ENCODE peak calls at places on chromosomes 5 and 9, in four cellular contexts. X, N, J and D are unnamed samples.

GRCh38 chr5:43305948-43306563 is 7.2 kb downstream of the HMGCS1 start:
- DNase-seq in X (no peak), N (peak; percentile 75), J (no peak), D (no peak)

GRCh38 chr5:174335682-174336364 is 290.3 kb downstream of the NSG2 start:
- DNase-seq in X (no peak), J (no peak), N (no peak), D (no peak)

GRCh38 chr5:56123531-56124243 is 109.4 kb downstream of the ANKRD55 start:
- DNase-seq in X (peak; percentile 57), N (peak; percentile 100), J (peak; percentile 31), D (peak; percentile 57)

GRCh38 chr9:70021026-70021571 is 22.5 kb upstream of the MAMDC2 start:
- DNase-seq in X (no peak), J (no peak), N (peak; percentile 84), D (no peak)

GRCh38 chr9:4346111-4346510 is 46.2 kb upstream of the GLIS3 start:
- DNase-seq in N (no peak), X (no peak), J (no peak), D (no peak)

GRCh38 chr5:176794509-176794908 is 15.8 kb upstream of the UNC5A start:
- DNase-seq in J (no peak), X (no peak), N (no peak), D (no peak)

GRCh38 chr5:159518361-159518760 is 188.1 kb upstream of the IL12B start:
- DNase-seq in J (no peak), X (no peak), N (no peak), D (no peak)

GRCh38 chr9:87883990-87884389 is 1.3 kb downstream of the SPATA31E1 start:
- DNase-seq in N (no peak), J (no peak), X (no peak), D (peak; percentile 73)

GRCh38 chr9:83538890-83539238 is 663 bp upstream of the FRMD3 start:
- DNase-seq in X (no peak), N (no peak), J (no peak), D (no peak)

GRCh38 chr5:149240354-149240998 is 31.2 kb upstream of the AFAP1L1 start:
- DNase-seq in J (no peak), N (no peak), X (no peak), D (no peak)

GRCh38 chr5:78726556-78726955 is 78.0 kb upstream of the LHFPL2 start:
- DNase-seq in X (no peak), J (no peak), N (no peak), D (no peak)

GRCh38 chr5:137747848-137748247 is 6.3 kb downstream of the HNRNPA0 start:
- DNase-seq in X (no peak), N (no peak), J (no peak), D (no peak)

GRCh38 chr5:135644196-135644766 is 65.5 kb upstream of the CXCL14 start:
- DNase-seq in N (no peak), J (no peak), X (no peak), D (no peak)

GRCh38 chr5:3145641-3146040 is 394.2 kb upstream of the IRX2 start:
- DNase-seq in N (no peak), X (no peak), J (no peak), D (no peak)

GRCh38 chr5:149497357-149497756 is 53.9 kb downstream of the CSNK1A1 start:
- DNase-seq in X (no peak), J (no peak), N (peak; percentile 90), D (no peak)

GRCh38 chr5:170444181-170444580 is 55.0 kb upstream of the KCNMB1 start:
- DNase-seq in J (no peak), N (no peak), X (no peak), D (no peak)

GRCh38 chr9:13141629-13142028 is 137.9 kb downstream of the MPDZ start:
- DNase-seq in J (no peak), N (no peak), X (no peak), D (no peak)

GRCh38 chr9:132486706-132487350 is 76.8 kb downstream of the CFAP77 start:
- DNase-seq in N (no peak), J (no peak), X (no peak), D (no peak)

GRCh38 chr9:79489241-79490000 is 82.3 kb upstream of the TLE4 start:
- DNase-seq in N (peak; percentile 74), X (no peak), J (no peak), D (no peak)

GRCh38 chr5:145752947-145753346 is 82.2 kb downstream of the PRELID2 start:
- DNase-seq in X (no peak), J (no peak), N (no peak), D (no peak)

GRCh38 chr5:84729326-84729725 is 344.6 kb upstream of the EDIL3 start:
- DNase-seq in N (peak; percentile 8), X (no peak), J (no peak), D (no peak)

GRCh38 chr9:7145361-7146069 is 387.7 kb downstream of the KDM4C start:
- DNase-seq in N (peak; percentile 64), J (no peak), X (no peak), D (no peak)
- H2BK12ac ChIP-seq in N (peak overlapping the region; percentile 45), J (no peak overlapping the region), X (no peak overlapping the region), D (no peak overlapping the region)

GRCh38 chr9:26537211-26537610 is 355.4 kb downstream of the CAAP1 start:
- DNase-seq in N (no peak), J (no peak), X (no peak), D (no peak)
- H2AFZ ChIP-seq in N (no peak overlapping the region), J (peak overlapping the region; percentile 8), X (peak overlapping the region; percentile 48), D (no peak overlapping the region)

GRCh38 chr5:140553657-140554056 is 3.6 kb downstream of the SRA1 start:
- DNase-seq in X (no peak), J (no peak), N (peak; percentile 44), D (no peak)
- H2BK15ac ChIP-seq in X (no peak overlapping the region), J (no peak overlapping the region), N (no peak overlapping the region), D (no peak overlapping the region)

DNA sequence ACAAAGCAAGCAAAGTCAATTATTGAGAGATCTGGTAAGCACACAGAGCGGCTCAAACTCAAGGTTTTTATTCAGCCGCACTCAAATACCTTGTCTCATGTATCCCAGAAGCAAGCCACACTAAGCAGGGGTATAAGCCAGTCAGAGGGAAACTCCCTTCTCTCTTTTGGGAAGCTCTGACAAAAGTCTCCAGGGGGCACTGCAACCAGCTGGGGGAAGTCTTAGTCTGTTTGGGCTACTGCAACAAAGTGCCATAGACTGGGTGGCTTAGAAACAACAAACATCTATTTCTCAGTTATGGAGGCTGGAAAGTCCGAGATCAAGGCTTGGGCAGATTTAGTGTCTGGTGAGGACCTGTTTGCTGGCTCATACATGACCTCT is 246.0 kb downstream of the ENC1 start:
- DNase-seq in N (no peak), X (no peak), J (no peak), D (peak; percentile 56)
- H2BK12ac ChIP-seq in N (no peak overlapping the region), X (no peak overlapping the region), J (peak overlapping the region; percentile 65), D (no peak overlapping the region)

DNA sequence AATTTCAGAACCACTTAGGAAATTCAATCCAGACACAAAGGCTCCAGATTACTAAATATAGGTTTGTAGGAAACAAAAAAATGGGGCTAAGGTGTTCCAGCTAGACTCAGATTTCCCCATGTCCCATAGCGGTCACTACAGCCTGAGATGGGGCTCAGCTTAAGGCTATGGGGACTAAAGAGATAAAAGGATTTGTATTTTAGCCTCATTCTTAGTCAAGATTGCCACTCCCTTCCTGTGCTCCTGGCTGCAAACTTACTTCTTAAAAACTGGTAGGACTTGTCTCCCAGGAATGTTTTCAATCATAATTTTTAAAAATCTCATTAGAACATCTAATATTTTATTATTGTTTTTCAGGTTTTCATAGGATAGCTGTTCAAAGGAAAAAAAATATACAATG is 253.8 kb upstream of the DAB2 start:
- DNase-seq in N (no peak), J (no peak), X (no peak), D (no peak)
- H2AFZ ChIP-seq in N (no peak overlapping the region), J (no peak overlapping the region), X (no peak overlapping the region), D (no peak overlapping the region)

GRCh38 chr9:130601100-130601499 is 21.7 kb downstream of the FUBP3 start:
- DNase-seq in J (no peak), N (no peak), X (no peak), D (no peak)
- H2BK15ac ChIP-seq in J (no peak overlapping the region), N (no peak overlapping the region), X (no peak overlapping the region), D (no peak overlapping the region)

GRCh38 chr5:157719231-157719630 is 12.0 kb upstream of the THG1L start:
- DNase-seq in N (no peak), X (no peak), J (no peak), D (peak; percentile 54)
- H2BK12ac ChIP-seq in N (no peak overlapping the region), X (no peak overlapping the region), J (no peak overlapping the region), D (no peak overlapping the region)

GRCh38 chr5:68032240-68032762 is 183.3 kb upstream of the PIK3R1 start:
- DNase-seq in J (no peak), X (no peak), N (no peak), D (no peak)

GRCh38 chr5:68024426-68024825 is 191.1 kb upstream of the PIK3R1 start:
- DNase-seq in J (no peak), X (no peak), N (no peak), D (no peak)

GRCh38 chr5:68027519-68027918 is 188.0 kb upstream of the PIK3R1 start:
- DNase-seq in N (peak; percentile 86), J (no peak), X (no peak), D (no peak)

GRCh38 chr5:68026092-68026910 is 189.3 kb upstream of the PIK3R1 start:
- DNase-seq in J (no peak), X (no peak), N (no peak), D (no peak)

GRCh38 chr5:68028131-68028727 is 187.3 kb upstream of the PIK3R1 start:
- DNase-seq in X (no peak), J (no peak), N (peak; percentile 29), D (no peak)
- H2AFZ ChIP-seq in X (no peak overlapping the region), J (no peak overlapping the region), N (no peak overlapping the region), D (no peak overlapping the region)